ENCODE peak calls at places on chromosomes 3 and 15, in six cellular contexts. Q is activated CD8-positive, alpha-beta memory T cell treated with anti-CD3 and anti-CD28 coated beads for 1 hour; Y is PC-9; C is astrocyte of the spinal cord; I is HEK293T; S is neuronal stem cell. D is an unnamed sample.

GRCh38 chr3:101996832-101997231 is 147.5 kb downstream of the NFKBIZ start:
- DNase-seq in S (no peak), Q (no peak), Y (no peak), C (no peak), I (no peak), D (no peak)

GRCh38 chr15:80474751-80475295 is 70.6 kb downstream of the ARNT2 start:
- DNase-seq in Y (no peak), S (no peak), C (no peak), I (no peak), Q (no peak), D (no peak)

GRCh38 chr15:61527836-61528589 is 298.9 kb upstream of the RORA start:
- DNase-seq in I (no peak), C (no peak), Y (no peak), Q (no peak), S (no peak), D (no peak)

GRCh38 chr3:194129581-194130133 is 6.3 kb upstream of the HES1 start:
- DNase-seq in Y (no peak), S (peak), I (no peak), C (peak), Q (no peak), D (peak)

GRCh38 chr3:178010306-178010705 is 525.9 kb upstream of the KCNMB2 start:
- DNase-seq in I (no peak), C (no peak), Q (no peak), Y (no peak), S (no peak), D (no peak)

GRCh38 chr3:11637901-11638668 is 5.6 kb downstream of the VGLL4 start:
- DNase-seq in C (peak), S (no peak), Y (no peak), Q (no peak), I (no peak), D (no peak)

GRCh38 chr15:67190326-67190725 is 64.1 kb downstream of the AAGAB start:
- DNase-seq in C (no peak), Y (no peak), I (no peak), S (no peak), Q (no peak), D (no peak)

GRCh38 chr3:98839846-98840245 is 61.6 kb downstream of the DCBLD2 start:
- DNase-seq in Q (no peak), C (no peak), Y (no peak), I (no peak), S (no peak), D (no peak)

GRCh38 chr3:11803977-11804903 is 42.4 kb downstream of the TAMM41 start:
- DNase-seq in Q (no peak), Y (peak), S (peak), C (peak), I (peak), D (peak)

GRCh38 chr3:186121968-186122367 is 13.1 kb upstream of the ETV5 start:
- DNase-seq in I (no peak), Q (no peak), S (no peak), C (no peak), Y (peak), D (no peak)

GRCh38 chr3:129758921-129759320 is 134.6 kb downstream of the TMCC1 start:
- DNase-seq in Y (no peak), I (no peak), C (no peak), Q (no peak), S (no peak), D (no peak)

D was measured in nephron progenitor cell.